ENCODE peak calls at places on chromosomes 6 and 20, in six cellular contexts. G, F, A, E, M and P are unnamed samples.

GRCh38 chr6:74657033-74657432 is 548.8 kb downstream of the COL12A1 start:
- DNase-seq in G (no peak), F (no peak), A (no peak), E (no peak), M (no peak), P (no peak)

GRCh38 chr20:21534453-21534852 is 20.6 kb upstream of the NKX2-2 start:
- DNase-seq in G (no peak), F (no peak), A (no peak), E (no peak), M (no peak), P (no peak)

GRCh38 chr6:18503588-18504231 is 116.6 kb downstream of the RNF144B start:
- DNase-seq in G (peak; percentile 41), F (no peak), A (no peak), E (peak; percentile 66), M (peak; percentile 69), P (peak; percentile 78)

GRCh38 chr6:22343864-22344263 is 47.0 kb upstream of the PRL start:
- DNase-seq in G (no peak), F (no peak), A (no peak), E (no peak), M (no peak), P (no peak)

GRCh38 chr20:58112017-58112781 is 116.3 kb downstream of the ANKRD60 start:
- DNase-seq in G (no peak), F (no peak), A (no peak), E (no peak), M (peak; percentile 47), P (peak; percentile 30)

GRCh38 chr6:77228279-77228678 is 235.0 kb downstream of the HTR1B start:
- DNase-seq in G (no peak), F (no peak), A (no peak), E (no peak), M (no peak), P (no peak)

GRCh38 chr6:85460951-85461805 is 11.3 kb downstream of the NT5E start:
- DNase-seq in G (no peak), F (no peak), A (no peak), E (no peak), M (no peak), P (peak; percentile 89)

GRCh38 chr6:26104457-26105108 is 17.4 kb downstream of the HFE start:
- DNase-seq in G (no peak), F (no peak), A (no peak), E (no peak), M (no peak), P (no peak)

GRCh38 chr6:54617730-54618129 is 228.8 kb upstream of the FAM83B start:
- DNase-seq in G (no peak), F (no peak), A (no peak), E (no peak), M (no peak), P (peak; percentile 76)

GRCh38 chr20:47586648-47587306 is 85.1 kb downstream of the NCOA3 start:
- DNase-seq in G (no peak), F (no peak), A (no peak), E (no peak), M (no peak), P (no peak)

GRCh38 chr6:75855047-75855446 is 106.0 kb downstream of the MYO6 start:
- DNase-seq in G (peak; percentile 35), F (no peak), A (no peak), E (peak; percentile 35), M (no peak), P (peak; percentile 89)

GRCh38 chr6:42507901-42508300 is 55.9 kb upstream of the UBR2 start:
- DNase-seq in G (no peak), F (no peak), A (no peak), E (no peak), M (no peak), P (no peak)